ENCODE peak calls at places on chromosomes 1 and 21, in four cellular contexts. F, U, V and E are unnamed samples.

GRCh38 chr1:54975709-54976108 is 4.7 kb upstream of the TMEM61 start:
- DNase-seq in F (no peak), U (no peak), V (no peak), E (no peak)

GRCh38 chr1:77279929-77280328 is 1.9 kb upstream of the AK5 start:
- DNase-seq in F (no peak), U (no peak), V (peak), E (no peak)

GRCh38 chr1:25035523-25036116 is 105.5 kb upstream of the RUNX3 start:
- DNase-seq in F (no peak), U (no peak), V (no peak), E (no peak)

GRCh38 chr1:28129150-28129549 is 40.7 kb upstream of the EYA3 start:
- DNase-seq in F (no peak), V (no peak), U (no peak), E (no peak)

GRCh38 chr1:63651110-63651776 is 58.0 kb downstream of the PGM1 start:
- DNase-seq in U (no peak), V (peak), F (no peak), E (no peak)

GRCh38 chr1:28553229-28553930 is 495 bp downstream of the TRNAU1AP start:
- DNase-seq in U (no peak), V (no peak), F (peak), E (no peak)

GRCh38 chr1:179169616-179170467 is 59.6 kb downstream of the ABL2 start:
- DNase-seq in U (no peak), F (no peak), V (no peak), E (no peak)

GRCh38 chr21:35628331-35628730 is 432.0 kb downstream of the SETD4 start:
- DNase-seq in U (no peak), F (no peak), V (no peak), E (no peak)

GRCh38 chr1:201795066-201795465 is 33.9 kb upstream of the IPO9 start:
- DNase-seq in U (no peak), F (peak), V (no peak), E (no peak)

GRCh38 chr21:35204850-35205564 is 155.9 kb upstream of the RUNX1 start:
- DNase-seq in V (no peak), F (no peak), U (peak), E (no peak)

GRCh38 chr21:33578959-33579542 is 9.4 kb downstream of the DONSON start:
- DNase-seq in U (no peak), F (no peak), V (no peak), E (no peak)

GRCh38 chr1:70919924-70920323 is 127.7 kb downstream of the PTGER3 start:
- DNase-seq in F (no peak), V (no peak), U (no peak), E (no peak)

GRCh38 chr1:23466423-23466989 is 17.5 kb downstream of the ASAP3 start:
- DNase-seq in V (no peak), F (no peak), U (no peak), E (no peak)

GRCh38 chr1:5481889-5482288 is 510.3 kb downstream of the NPHP4 start:
- DNase-seq in U (no peak), F (peak), V (peak), E (no peak)

GRCh38 chr1:33654267-33654832 is 181.9 kb downstream of the ZSCAN20 start:
- DNase-seq in V (peak), U (no peak), F (no peak), E (no peak)

GRCh38 chr1:63987014-63987630 is 213.3 kb downstream of the ROR1 start:
- DNase-seq in U (no peak), F (no peak), V (no peak), E (no peak)

GRCh38 chr1:109620890-109621289 is 1.3 kb downstream of the AMPD2 start:
- DNase-seq in U (peak), F (peak), V (peak), E (peak)

GRCh38 chr1:171645553-171646336 is 6.7 kb downstream of the MYOC start:
- DNase-seq in V (no peak), U (peak), F (no peak), E (no peak)

GRCh38 chr1:113519561-113519960 is 129.2 kb downstream of the MAGI3 start:
- DNase-seq in V (no peak), F (no peak), U (no peak), E (no peak)

GRCh38 chr1:234863596-234863995 is 253.6 kb upstream of the IRF2BP2 start:
- DNase-seq in U (no peak), F (no peak), V (no peak), E (no peak)

GRCh38 chr1:9280015-9280860 is 12.5 kb upstream of the SPSB1 start:
- DNase-seq in U (peak), F (no peak), V (no peak), E (no peak)

GRCh38 chr1:43796111-43796581 is 88.8 kb downstream of the ST3GAL3 start:
- DNase-seq in F (no peak), U (no peak), V (no peak), E (no peak)

GRCh38 chr1:110255388-110255787 is 45.3 kb downstream of the KCNC4 start:
- DNase-seq in V (peak), U (no peak), F (no peak), E (peak)

GRCh38 chr21:35829014-35829525 is 231.3 kb downstream of the SETD4 start:
- DNase-seq in U (no peak), V (no peak), F (no peak), E (no peak)

GRCh38 chr1:24702511-24703293 is 42.5 kb upstream of the CLIC4 start:
- DNase-seq in U (no peak), V (no peak), F (no peak), E (no peak)

GRCh38 chr1:6590046-6590445 is 10.3 kb downstream of the ZBTB48 start:
- DNase-seq in V (no peak), U (no peak), F (no peak), E (no peak)

GRCh38 chr1:162670928-162671663 is 38.8 kb downstream of the DDR2 start:
- DNase-seq in V (no peak), U (no peak), F (no peak), E (no peak)

GRCh38 chr1:224666078-224666477 is 50.0 kb downstream of the CNIH3 start:
- DNase-seq in F (no peak), V (no peak), U (no peak), E (no peak)

GRCh38 chr1:28374297-28374696 is 4.8 kb downstream of the PHACTR4 start:
- DNase-seq in U (no peak), F (no peak), V (no peak), E (no peak)

GRCh38 chr1:231631717-231632116 is 5.1 kb downstream of the DISC1 start:
- DNase-seq in F (no peak), V (no peak), U (no peak), E (no peak)

GRCh38 chr1:244369256-244370057 is 82.3 kb downstream of the ADSS2 start:
- DNase-seq in F (peak), V (no peak), U (peak), E (no peak)

GRCh38 chr1:172867216-172867828 is 183.4 kb downstream of the TNFSF18 start:
- DNase-seq in U (no peak), F (no peak), V (peak), E (no peak)

GRCh38 chr1:207981976-207982375 is 71.1 kb upstream of the CD34 start:
- DNase-seq in V (peak), U (no peak), F (peak), E (no peak)

GRCh38 chr1:68216088-68216487 is 16.2 kb downstream of the WLS start:
- DNase-seq in F (no peak), U (no peak), V (no peak), E (no peak)

GRCh38 chr1:10511494-10511885 is 36.7 kb downstream of the PEX14 start:
- DNase-seq in F (no peak), U (no peak), V (no peak), E (no peak)

GRCh38 chr1:11026903-11027302 is 14.4 kb downstream of the TARDBP start:
- DNase-seq in F (no peak), U (no peak), V (no peak), E (no peak)